ENCODE peak calls at places on chromosomes 6 and 20, in four cellular contexts. J is H7, Z is HEK293T, M is posterior cingulate gyrus. K is an unnamed sample.

GRCh38 chr6:142888461-142888860 is 56.5 kb downstream of the HIVEP2 start:
- DNase-seq in Z (no peak), M (no peak), J (no peak), K (no peak)

GRCh38 chr6:125839471-125839870 is 48.7 kb downstream of the NCOA7 start:
- DNase-seq in Z (no peak), M (peak), J (no peak), K (no peak)

GRCh38 chr20:63736893-63737689 is 627 bp downstream of the LIME1 start:
- DNase-seq in Z (no peak), J (peak), M (peak), K (no peak)

GRCh38 chr6:76742919-76743318 is 670.5 kb upstream of the IMPG1 start:
- DNase-seq in J (no peak), Z (no peak), M (no peak), K (no peak)

GRCh38 chr6:158869010-158869603 is 49.9 kb upstream of the EZR start:
- DNase-seq in M (no peak), J (no peak), Z (no peak), K (no peak)

GRCh38 chr6:147738516-147739187 is 230.2 kb downstream of the SAMD5 start:
- DNase-seq in M (peak), J (no peak), Z (no peak), K (no peak)

GRCh38 chr6:150081702-150082101 is 12.8 kb upstream of the ULBP3 start:
- DNase-seq in J (no peak), Z (no peak), M (no peak), K (no peak)

GRCh38 chr20:56299362-56299761 is 50.8 kb downstream of the MC3R start:
- DNase-seq in J (no peak), M (no peak), Z (no peak), K (no peak)

GRCh38 chr6:112562348-112563220 is 215.5 kb downstream of the RFPL4B start:
- DNase-seq in Z (no peak), J (no peak), M (peak), K (no peak)

GRCh38 chr6:80543598-80544181 is 437.2 kb downstream of the BCKDHB start:
- DNase-seq in M (no peak), J (no peak), Z (no peak), K (no peak)

GRCh38 chr6:154509421-154510143 is 903 bp downstream of the CNKSR3 start:
- DNase-seq in Z (peak), M (peak), J (peak), K (peak)

GRCh38 chr20:62910217-62910766 is 16.0 kb downstream of the DIDO1 start:
- DNase-seq in M (no peak), Z (no peak), J (no peak), K (no peak)

GRCh38 chr6:45663181-45664180 is 285.7 kb upstream of the SUPT3H start:
- DNase-seq in Z (no peak), J (peak), M (peak), K (peak)

GRCh38 chr6:63689421-63689820 is 53.8 kb downstream of the PHF3 start:
- DNase-seq in J (no peak), Z (no peak), M (no peak), K (no peak)

K was measured in mesothelial cell of epicardium.